ENCODE peak calls at places on chromosomes 16 and 17, in five cellular contexts. F, A, I, D and K are unnamed samples.

GRCh38 chr17:63544467-63545301 is 5.6 kb upstream of the DCAF7 start:
- DNase-seq in F (no peak), I (no peak), A (no peak), D (no peak), K (no peak)

GRCh38 chr16:81517630-81518438 is 73.2 kb downstream of the CMIP start:
- DNase-seq in I (no peak), A (no peak), D (no peak), F (no peak), K (no peak)

GRCh38 chr17:20092973-20093626 is 83.9 kb downstream of the SPECC1 start:
- DNase-seq in F (no peak), I (no peak), D (no peak), A (no peak), K (peak)

GRCh38 chr16:1760911-1761310 is 10.4 kb downstream of the NME3 start:
- DNase-seq in D (no peak), F (no peak), A (no peak), I (no peak), K (no peak)

GRCh38 chr17:82101767-82102679 is 4.0 kb upstream of the FASN start:
- DNase-seq in F (no peak), D (no peak), A (no peak), I (no peak), K (peak)

GRCh38 chr17:49814781-49815496 is 26.5 kb downstream of the KAT7 start:
- DNase-seq in I (no peak), D (no peak), A (no peak), F (no peak), K (no peak)

GRCh38 chr17:75558666-75559530 is 28.7 kb upstream of the MYO15B start:
- DNase-seq in D (peak), I (no peak), A (no peak), F (no peak), K (no peak)

GRCh38 chr17:31726980-31727427 is 132.0 kb downstream of the COPRS start:
- DNase-seq in I (no peak), F (no peak), A (no peak), D (peak), K (no peak)

GRCh38 chr17:15343749-15344148 is 2.4 kb upstream of the TEKT3 start:
- DNase-seq in I (no peak), A (no peak), F (no peak), D (peak), K (no peak)

GRCh38 chr16:54193656-54194007 is 93.0 kb downstream of the IRX3 start:
- DNase-seq in F (no peak), I (peak), A (peak), D (peak), K (peak)

GRCh38 chr17:72426948-72427760 is 306.3 kb downstream of the SOX9 start:
- DNase-seq in D (no peak), A (no peak), I (no peak), F (no peak), K (peak)